ENCODE peak calls at places on chromosomes 5 and 9, in seven cellular contexts. One of them, this sample, is unnamed.

GRCh38 chr5:55613112-55613868 is 78.5 kb upstream of the PLPP1 start:
- DNase-seq in tibial artery: no peak
- DNase-seq in HepG2: no peak
- DNase-seq in tibial nerve: peak; percentile 3
- DNase-seq in SJSA1: no peak
- DNase-seq in neuronal stem cell: no peak
- DNase-seq in trophoblast cell: no peak
- DNase-seq in this sample: no peak

GRCh38 chr5:127321465-127321864 is 30.9 kb downstream of the MEGF10 start:
- DNase-seq in tibial artery: no peak
- DNase-seq in HepG2: no peak
- DNase-seq in tibial nerve: no peak
- DNase-seq in SJSA1: no peak
- DNase-seq in neuronal stem cell: no peak
- DNase-seq in trophoblast cell: no peak
- DNase-seq in this sample: no peak

GRCh38 chr5:148145916-148146315 is 22.4 kb upstream of the SPINK14 start:
- DNase-seq in tibial artery: no peak
- DNase-seq in HepG2: peak; percentile 77
- DNase-seq in tibial nerve: no peak
- DNase-seq in SJSA1: no peak
- DNase-seq in neuronal stem cell: no peak
- DNase-seq in trophoblast cell: peak; percentile 92
- DNase-seq in this sample: no peak

GRCh38 chr5:37889612-37890317 is 49.9 kb upstream of the GDNF start:
- DNase-seq in tibial artery: no peak
- DNase-seq in HepG2: no peak
- DNase-seq in tibial nerve: no peak
- DNase-seq in SJSA1: peak; percentile 75
- DNase-seq in neuronal stem cell: no peak
- DNase-seq in trophoblast cell: no peak
- DNase-seq in this sample: no peak

GRCh38 chr9:79984429-79985067 is 412.8 kb downstream of the TLE4 start:
- DNase-seq in tibial artery: no peak
- DNase-seq in HepG2: no peak
- DNase-seq in tibial nerve: no peak
- DNase-seq in SJSA1: no peak
- DNase-seq in neuronal stem cell: no peak
- DNase-seq in trophoblast cell: no peak
- DNase-seq in this sample: no peak

GRCh38 chr9:23945897-23946296 is 119.9 kb upstream of the ELAVL2 start:
- DNase-seq in tibial artery: no peak
- DNase-seq in HepG2: no peak
- DNase-seq in tibial nerve: no peak
- DNase-seq in SJSA1: no peak
- DNase-seq in neuronal stem cell: no peak
- DNase-seq in trophoblast cell: no peak
- DNase-seq in this sample: no peak

GRCh38 chr9:104088416-104088815 is 5.7 kb upstream of the SMC2 start:
- DNase-seq in tibial artery: no peak
- DNase-seq in HepG2: no peak
- DNase-seq in tibial nerve: no peak
- DNase-seq in SJSA1: no peak
- DNase-seq in neuronal stem cell: no peak
- DNase-seq in trophoblast cell: no peak
- DNase-seq in this sample: no peak

GRCh38 chr5:42013561-42013960 is 88.5 kb downstream of the FBXO4 start:
- DNase-seq in tibial artery: no peak
- DNase-seq in HepG2: no peak
- DNase-seq in tibial nerve: no peak
- DNase-seq in SJSA1: no peak
- DNase-seq in neuronal stem cell: no peak
- DNase-seq in trophoblast cell: no peak
- DNase-seq in this sample: no peak

GRCh38 chr5:171436804-171437285 is 17.4 kb downstream of the FGF18 start:
- DNase-seq in tibial artery: no peak
- DNase-seq in HepG2: no peak
- DNase-seq in tibial nerve: no peak
- DNase-seq in SJSA1: no peak
- DNase-seq in neuronal stem cell: no peak
- DNase-seq in trophoblast cell: no peak
- DNase-seq in this sample: no peak

GRCh38 chr9:94623253-94623652 is 16.1 kb downstream of the FBP1 start:
- DNase-seq in tibial artery: peak; percentile 28
- DNase-seq in HepG2: peak; percentile 85
- DNase-seq in tibial nerve: no peak
- DNase-seq in SJSA1: peak; percentile 59
- DNase-seq in neuronal stem cell: peak; percentile 39
- DNase-seq in trophoblast cell: peak; percentile 39
- DNase-seq in this sample: no peak

GRCh38 chr5:94731471-94731870 is 113.0 kb downstream of the SLF1 start:
- DNase-seq in tibial artery: no peak
- DNase-seq in HepG2: no peak
- DNase-seq in tibial nerve: no peak
- DNase-seq in SJSA1: no peak
- DNase-seq in neuronal stem cell: no peak
- DNase-seq in trophoblast cell: no peak
- DNase-seq in this sample: no peak

GRCh38 chr5:143491644-143492043 is 88.2 kb upstream of the NR3C1 start:
- DNase-seq in tibial artery: no peak
- DNase-seq in HepG2: peak; percentile 85
- DNase-seq in tibial nerve: no peak
- DNase-seq in SJSA1: no peak
- DNase-seq in neuronal stem cell: no peak
- DNase-seq in trophoblast cell: peak; percentile 64
- DNase-seq in this sample: no peak

GRCh38 chr9:121771418-121771817 is 120.0 kb downstream of the DAB2IP start:
- DNase-seq in tibial artery: no peak
- DNase-seq in HepG2: no peak
- DNase-seq in tibial nerve: no peak
- DNase-seq in SJSA1: no peak
- DNase-seq in neuronal stem cell: no peak
- DNase-seq in trophoblast cell: no peak
- DNase-seq in this sample: no peak

GRCh38 chr5:179978792-179979191 is 71.1 kb upstream of the TBC1D9B start:
- DNase-seq in tibial artery: no peak
- DNase-seq in HepG2: no peak
- DNase-seq in tibial nerve: no peak
- DNase-seq in SJSA1: no peak
- DNase-seq in neuronal stem cell: no peak
- DNase-seq in trophoblast cell: no peak
- DNase-seq in this sample: no peak

GRCh38 chr5:1324719-1325190 is 20.1 kb downstream of the CLPTM1L start:
- DNase-seq in tibial artery: peak; percentile 6
- DNase-seq in HepG2: no peak
- DNase-seq in tibial nerve: no peak
- DNase-seq in SJSA1: no peak
- DNase-seq in neuronal stem cell: no peak
- DNase-seq in trophoblast cell: no peak
- DNase-seq in this sample: no peak

GRCh38 chr5:122774519-122774860 is 390 bp upstream of the SNX2 start:
- DNase-seq in tibial artery: no peak
- DNase-seq in HepG2: no peak
- DNase-seq in tibial nerve: no peak
- DNase-seq in SJSA1: no peak
- DNase-seq in neuronal stem cell: no peak
- DNase-seq in trophoblast cell: no peak
- DNase-seq in this sample: no peak
- H3K27ac ChIP-seq in tibial artery: peak overlapping the region; percentile 94
- H3K27ac ChIP-seq in HepG2: peak overlapping the region; percentile 60
- H3K27ac ChIP-seq in tibial nerve: peak overlapping the region; percentile 88
- H3K27ac ChIP-seq in SJSA1: no peak overlapping the region
- H3K27ac ChIP-seq in neuronal stem cell: no peak overlapping the region
- H3K27ac ChIP-seq in trophoblast cell: peak overlapping the region; percentile 51
- H3K27ac ChIP-seq in this sample: peak overlapping the region; percentile 81

GRCh38 chr5:151150484-151151262 is 6.9 kb downstream of the ANXA6 start:
- DNase-seq in tibial artery: no peak
- DNase-seq in HepG2: no peak
- DNase-seq in tibial nerve: no peak
- DNase-seq in SJSA1: no peak
- DNase-seq in neuronal stem cell: no peak
- DNase-seq in trophoblast cell: no peak
- DNase-seq in this sample: peak; percentile 83

GRCh38 chr5:151147033-151147432 is 10.5 kb downstream of the ANXA6 start:
- DNase-seq in tibial artery: no peak
- DNase-seq in HepG2: no peak
- DNase-seq in tibial nerve: no peak
- DNase-seq in SJSA1: no peak
- DNase-seq in neuronal stem cell: no peak
- DNase-seq in trophoblast cell: no peak
- DNase-seq in this sample: no peak

GRCh38 chr5:151151263-151151660 is 6.3 kb downstream of the ANXA6 start:
- DNase-seq in tibial artery: no peak
- DNase-seq in HepG2: no peak
- DNase-seq in tibial nerve: no peak
- DNase-seq in SJSA1: no peak
- DNase-seq in neuronal stem cell: no peak
- DNase-seq in trophoblast cell: no peak
- DNase-seq in this sample: no peak

GRCh38 chr5:151146003-151146524 is 11.5 kb downstream of the ANXA6 start:
- DNase-seq in tibial artery: no peak
- DNase-seq in HepG2: no peak
- DNase-seq in tibial nerve: no peak
- DNase-seq in SJSA1: no peak
- DNase-seq in neuronal stem cell: no peak
- DNase-seq in trophoblast cell: no peak
- DNase-seq in this sample: no peak

DNA sequence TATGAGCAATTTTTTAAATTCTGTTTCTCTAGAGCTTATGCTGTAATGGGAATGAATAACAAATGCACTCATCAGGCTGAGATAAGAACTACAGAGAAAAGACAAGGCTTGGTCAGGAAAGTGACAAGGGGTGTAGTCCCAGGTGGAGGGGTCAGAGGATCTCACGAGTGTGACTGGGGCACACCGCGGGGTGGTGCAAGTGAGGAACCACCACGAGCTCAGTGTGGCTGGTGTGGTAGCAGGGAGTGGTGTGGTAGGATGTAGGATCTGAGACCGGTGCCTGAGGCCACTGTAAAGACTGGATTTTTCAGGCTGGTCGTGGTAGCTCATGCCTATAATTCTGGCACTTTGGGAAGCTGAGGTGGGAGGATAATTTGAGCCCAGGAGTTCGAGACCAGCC is 9.0 kb downstream of the ANXA6 start:
- DNase-seq in tibial artery: no peak
- DNase-seq in HepG2: no peak
- DNase-seq in tibial nerve: no peak
- DNase-seq in SJSA1: no peak
- DNase-seq in neuronal stem cell: no peak
- DNase-seq in trophoblast cell: no peak
- DNase-seq in this sample: no peak
- H3K4me1 ChIP-seq in tibial artery: peaks cover 98% of the 10 kb centered on the region
- H3K4me1 ChIP-seq in HepG2: peaks cover 39% of the 10 kb centered on the region
- H3K4me1 ChIP-seq in tibial nerve: no peaks in the 10 kb centered on the region
- H3K4me1 ChIP-seq in SJSA1: no peaks in the 10 kb centered on the region
- H3K4me1 ChIP-seq in neuronal stem cell: peaks cover 14% of the 10 kb centered on the region
- H3K4me1 ChIP-seq in trophoblast cell: peaks cover 5% of the 10 kb centered on the region
- H3K4me1 ChIP-seq in this sample: peaks cover 100% of the 10 kb centered on the region

GRCh38 chr9:19999491-20000057 is 210.7 kb upstream of the SLC24A2 start:
- DNase-seq in tibial artery: no peak
- DNase-seq in HepG2: no peak
- DNase-seq in tibial nerve: no peak
- DNase-seq in SJSA1: peak; percentile 60
- DNase-seq in neuronal stem cell: no peak
- DNase-seq in trophoblast cell: no peak
- DNase-seq in this sample: no peak

GRCh38 chr9:19998823-19999455 is 210.1 kb upstream of the SLC24A2 start:
- DNase-seq in tibial artery: no peak
- DNase-seq in HepG2: no peak
- DNase-seq in tibial nerve: no peak
- DNase-seq in SJSA1: no peak
- DNase-seq in neuronal stem cell: no peak
- DNase-seq in trophoblast cell: no peak
- DNase-seq in this sample: no peak

GRCh38 chr9:19995619-19996018 is 206.8 kb upstream of the SLC24A2 start:
- DNase-seq in tibial artery: no peak
- DNase-seq in HepG2: no peak
- DNase-seq in tibial nerve: no peak
- DNase-seq in SJSA1: no peak
- DNase-seq in neuronal stem cell: no peak
- DNase-seq in trophoblast cell: no peak
- DNase-seq in this sample: no peak

GRCh38 chr9:20001058-20001457 is 212.2 kb upstream of the SLC24A2 start:
- DNase-seq in tibial artery: no peak
- DNase-seq in HepG2: no peak
- DNase-seq in tibial nerve: no peak
- DNase-seq in SJSA1: no peak
- DNase-seq in neuronal stem cell: no peak
- DNase-seq in trophoblast cell: no peak
- DNase-seq in this sample: no peak

DNA sequence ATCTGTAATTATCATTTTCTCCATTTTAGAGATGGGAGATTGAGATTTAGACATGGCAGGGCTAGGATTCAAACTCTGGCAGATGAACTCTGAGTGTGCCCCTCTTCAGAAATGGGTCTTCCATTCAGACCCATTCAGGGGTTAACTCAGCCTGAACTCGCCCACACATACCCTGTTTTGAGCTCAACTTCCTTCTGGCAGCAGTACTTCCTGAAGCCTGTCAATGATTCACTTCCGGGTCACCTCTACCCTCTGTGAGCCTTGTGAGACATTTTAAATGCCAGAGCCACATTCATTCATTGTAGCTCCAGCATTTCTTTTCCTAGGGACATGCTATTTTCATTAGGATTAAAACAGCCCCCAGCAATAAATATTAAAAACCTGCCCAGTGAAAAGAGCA is 209.3 kb upstream of the SLC24A2 start:
- DNase-seq in tibial artery: no peak
- DNase-seq in HepG2: no peak
- DNase-seq in tibial nerve: no peak
- DNase-seq in SJSA1: no peak
- DNase-seq in neuronal stem cell: no peak
- DNase-seq in trophoblast cell: no peak
- DNase-seq in this sample: no peak
- H3K27me3 ChIP-seq in tibial artery: no peaks in the 10 kb centered on the region
- H3K27me3 ChIP-seq in HepG2: no peaks in the 10 kb centered on the region
- H3K27me3 ChIP-seq in tibial nerve: no peaks in the 10 kb centered on the region
- H3K27me3 ChIP-seq in SJSA1: no peaks in the 10 kb centered on the region
- H3K27me3 ChIP-seq in neuronal stem cell: no peaks in the 10 kb centered on the region
- H3K27me3 ChIP-seq in trophoblast cell: no peaks in the 10 kb centered on the region
- H3K27me3 ChIP-seq in this sample: no peaks in the 10 kb centered on the region

DNA sequence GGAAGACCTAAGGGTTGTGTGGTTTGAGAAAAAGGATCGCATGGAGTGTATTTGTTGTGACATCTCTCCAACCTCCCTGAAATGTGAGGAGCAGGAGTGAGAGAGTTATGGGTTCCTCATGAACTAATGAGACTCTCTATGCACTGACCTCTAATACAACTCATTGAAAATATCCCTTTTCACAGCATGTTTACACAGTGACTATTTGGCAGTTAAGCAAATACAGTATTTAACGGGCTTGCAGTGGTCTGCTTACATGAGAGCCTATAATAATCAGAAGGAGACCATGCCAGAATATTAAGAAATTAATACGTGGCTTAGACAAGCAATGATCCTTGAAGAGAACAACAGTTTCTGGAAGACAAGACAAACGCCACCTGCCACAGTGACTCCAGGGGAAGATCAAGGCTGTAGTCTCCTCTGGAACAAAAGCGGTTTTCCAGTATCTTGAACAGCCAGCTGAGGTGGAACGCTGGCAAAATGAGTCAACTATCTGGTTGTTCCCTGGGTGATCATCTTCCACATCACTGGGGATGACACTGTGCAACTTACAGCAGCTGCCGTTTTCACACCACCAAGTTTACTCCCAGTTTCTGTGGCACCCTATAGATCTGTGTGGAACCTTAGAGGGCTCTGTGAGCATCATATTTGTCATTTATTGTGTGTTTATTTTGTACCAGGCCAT is 424.5 kb downstream of the DMAC1 start:
- DNase-seq in tibial artery: no peak
- DNase-seq in HepG2: no peak
- DNase-seq in tibial nerve: no peak
- DNase-seq in SJSA1: no peak
- DNase-seq in neuronal stem cell: no peak
- DNase-seq in trophoblast cell: no peak
- DNase-seq in this sample: no peak
- H3K27ac ChIP-seq in tibial artery: no peak overlapping the region
- H3K27ac ChIP-seq in HepG2: no peak overlapping the region
- H3K27ac ChIP-seq in tibial nerve: no peak overlapping the region
- H3K27ac ChIP-seq in SJSA1: no peak overlapping the region
- H3K27ac ChIP-seq in neuronal stem cell: no peak overlapping the region
- H3K27ac ChIP-seq in trophoblast cell: no peak overlapping the region
- H3K27ac ChIP-seq in this sample: no peak overlapping the region